ENCODE peak calls at places on chromosomes 6 and 20, in four cellular contexts. B is T-helper 1 cell; P is activated naive CD8-positive, alpha-beta T cell treated with anti-CD3 and anti-CD28 coated beads, Interleukin-2, amount 50 U/mL, for 24 hours; L is activated naive CD4-positive, alpha-beta T cell. N is an unnamed sample.

GRCh38 chr6:44245391-44245911 is 1.4 kb upstream of the HSP90AB1 start:
- DNase-seq in L (no peak), B (no peak), P (no peak), N (no peak)

GRCh38 chr6:62998022-62998421 is 213.2 kb upstream of the FKBP1C start:
- DNase-seq in L (no peak), B (no peak), P (no peak), N (no peak)

GRCh38 chr6:43129434-43130194 is 41.5 kb upstream of the SRF start:
- DNase-seq in P (no peak), B (no peak), L (no peak), N (peak)

GRCh38 chr6:169789944-169790927 is 38.8 kb downstream of the ERMARD start:
- DNase-seq in L (peak), P (peak), B (peak), N (peak)

GRCh38 chr6:35203680-35204079 is 10.1 kb upstream of the SCUBE3 start:
- DNase-seq in B (no peak), P (no peak), L (no peak), N (no peak)

GRCh38 chr20:11186301-11187008 is 512.7 kb upstream of the JAG1 start:
- DNase-seq in L (no peak), B (no peak), P (no peak), N (no peak)

GRCh38 chr6:169829786-169830185 is 78.4 kb downstream of the ERMARD start:
- DNase-seq in L (no peak), B (no peak), P (no peak), N (no peak)

GRCh38 chr6:155314773-155315515 is 660 bp upstream of the TFB1M start:
- DNase-seq in B (peak), P (peak), L (no peak), N (no peak)

GRCh38 chr20:43243672-43244269 is 54.1 kb upstream of the PTPRT start:
- DNase-seq in P (no peak), L (no peak), B (no peak), N (peak)

GRCh38 chr6:23272536-23272935 is 703.2 kb downstream of the HDGFL1 start:
- DNase-seq in P (no peak), B (no peak), L (no peak), N (no peak)

GRCh38 chr6:116190550-116190949 is 63.3 kb downstream of the TSPYL4 start:
- DNase-seq in L (no peak), B (no peak), P (no peak), N (no peak)

N was measured in DND-41.